ENCODE peak calls at places on chromosome 12, in six cellular contexts. D, G, Y, R, X and Q are unnamed samples.

GRCh38 chr12:132881853-132882252 is 5.6 kb downstream of the CHFR start:
- DNase-seq in D (peak; percentile 23), G (no peak), Y (no peak), R (no peak), X (no peak), Q (no peak)

GRCh38 chr12:47964102-47964723 is 817 bp downstream of the TMEM106C start:
- DNase-seq in D (peak; percentile 26), G (no peak), Y (no peak), R (no peak), X (peak; percentile 24), Q (no peak)

GRCh38 chr12:52171950-52172512 is 19.8 kb downstream of the KRT80 start:
- DNase-seq in D (peak; percentile 38), G (no peak), Y (peak; percentile 9), R (peak; percentile 53), X (peak; percentile 26), Q (no peak)

GRCh38 chr12:116599285-116600122 is 40.3 kb downstream of the MAP1LC3B2 start:
- DNase-seq in D (peak; percentile 68), G (peak; percentile 72), Y (peak; percentile 80), R (peak; percentile 83), X (peak; percentile 70), Q (peak; percentile 24)

GRCh38 chr12:50887191-50887590 is 44.5 kb downstream of the TMPRSS12 start:
- DNase-seq in D (no peak), G (no peak), Y (no peak), R (no peak), X (no peak), Q (no peak)

GRCh38 chr12:116060765-116061164 is 216.7 kb downstream of the MED13L start:
- DNase-seq in D (peak; percentile 36), G (no peak), Y (peak; percentile 77), R (no peak), X (no peak), Q (no peak)

GRCh38 chr12:57780284-57780897 is 2.2 kb upstream of the TSFM start:
- DNase-seq in D (no peak), G (no peak), Y (no peak), R (no peak), X (no peak), Q (no peak)

GRCh38 chr12:49626169-49626835 is 2.9 kb downstream of the PRPF40B start:
- DNase-seq in D (peak; percentile 23), G (no peak), Y (peak; percentile 24), R (no peak), X (no peak), Q (no peak)

GRCh38 chr12:132454154-132454948 is 35.6 kb upstream of the FBRSL1 start:
- DNase-seq in D (no peak), G (no peak), Y (no peak), R (no peak), X (no peak), Q (no peak)